ENCODE peak calls at places on chromosomes 7 and 10, in four cellular contexts. One of them, this sample, is unnamed.
A peak's percentile ranks its signal among the peaks of the same experiment; 100 is the strongest.

GRCh38 chr10:100307716-100308115 is 21.2 kb upstream of the BLOC1S2 start:
- DNase-seq in nucleus accumbens: no peak
- DNase-seq in activated naive CD8-positive, alpha-beta T cell treated with anti-CD3 and anti-CD28 coated beads, Interleukin-2, amount 50 U/mL, for 24 hours: no peak
- DNase-seq in colonic mucosa: no peak
- DNase-seq in this sample: no peak

GRCh38 chr7:12570529-12571461 is at the start of gene SCIN:
- DNase-seq in colonic mucosa: peak; percentile 85
- DNase-seq in nucleus accumbens: peak; percentile 56
- DNase-seq in activated naive CD8-positive, alpha-beta T cell treated with anti-CD3 and anti-CD28 coated beads, Interleukin-2, amount 50 U/mL, for 24 hours: peak; percentile 17
- DNase-seq in this sample: peak; percentile 50

GRCh38 chr10:90856964-90857634 is 740 bp downstream of the HTR7 start:
- DNase-seq in colonic mucosa: no peak
- DNase-seq in nucleus accumbens: no peak
- DNase-seq in activated naive CD8-positive, alpha-beta T cell treated with anti-CD3 and anti-CD28 coated beads, Interleukin-2, amount 50 U/mL, for 24 hours: peak; percentile 5
- DNase-seq in this sample: no peak

GRCh38 chr7:12244129-12244528 is 33.0 kb downstream of the TMEM106B start:
- DNase-seq in activated naive CD8-positive, alpha-beta T cell treated with anti-CD3 and anti-CD28 coated beads, Interleukin-2, amount 50 U/mL, for 24 hours: no peak
- DNase-seq in nucleus accumbens: no peak
- DNase-seq in colonic mucosa: peak; percentile 25
- DNase-seq in this sample: peak; percentile 22

GRCh38 chr10:72375585-72375984 is 20.9 kb upstream of the DNAJB12 start:
- DNase-seq in nucleus accumbens: peak; percentile 47
- DNase-seq in activated naive CD8-positive, alpha-beta T cell treated with anti-CD3 and anti-CD28 coated beads, Interleukin-2, amount 50 U/mL, for 24 hours: no peak
- DNase-seq in colonic mucosa: no peak
- DNase-seq in this sample: no peak

GRCh38 chr7:2116903-2117680 is 115.7 kb downstream of the MAD1L1 start:
- DNase-seq in activated naive CD8-positive, alpha-beta T cell treated with anti-CD3 and anti-CD28 coated beads, Interleukin-2, amount 50 U/mL, for 24 hours: no peak
- DNase-seq in colonic mucosa: no peak
- DNase-seq in nucleus accumbens: peak; percentile 61
- DNase-seq in this sample: no peak

GRCh38 chr10:79286318-79286951 is 60.8 kb upstream of the PPIF start:
- DNase-seq in nucleus accumbens: peak; percentile 64
- DNase-seq in colonic mucosa: peak; percentile 70
- DNase-seq in activated naive CD8-positive, alpha-beta T cell treated with anti-CD3 and anti-CD28 coated beads, Interleukin-2, amount 50 U/mL, for 24 hours: peak; percentile 80
- DNase-seq in this sample: peak; percentile 87

GRCh38 chr10:75100764-75101291 is 10.6 kb upstream of the SAMD8 start:
- DNase-seq in colonic mucosa: no peak
- DNase-seq in activated naive CD8-positive, alpha-beta T cell treated with anti-CD3 and anti-CD28 coated beads, Interleukin-2, amount 50 U/mL, for 24 hours: no peak
- DNase-seq in nucleus accumbens: no peak
- DNase-seq in this sample: no peak

GRCh38 chr7:109639561-109639960 is 1069.9 kb downstream of the DNAJB9 start:
- DNase-seq in nucleus accumbens: no peak
- DNase-seq in colonic mucosa: no peak
- DNase-seq in activated naive CD8-positive, alpha-beta T cell treated with anti-CD3 and anti-CD28 coated beads, Interleukin-2, amount 50 U/mL, for 24 hours: no peak
- DNase-seq in this sample: no peak

GRCh38 chr10:35896011-35896410 is 253.9 kb upstream of the FZD8 start:
- DNase-seq in activated naive CD8-positive, alpha-beta T cell treated with anti-CD3 and anti-CD28 coated beads, Interleukin-2, amount 50 U/mL, for 24 hours: no peak
- DNase-seq in nucleus accumbens: no peak
- DNase-seq in colonic mucosa: no peak
- DNase-seq in this sample: no peak

GRCh38 chr10:30491204-30491603 is 57.2 kb downstream of the MAP3K8 start:
- DNase-seq in nucleus accumbens: no peak
- DNase-seq in colonic mucosa: no peak
- DNase-seq in activated naive CD8-positive, alpha-beta T cell treated with anti-CD3 and anti-CD28 coated beads, Interleukin-2, amount 50 U/mL, for 24 hours: no peak
- DNase-seq in this sample: no peak

GRCh38 chr7:120981117-120981516 is 7.4 kb upstream of the CPED1 start:
- DNase-seq in colonic mucosa: no peak
- DNase-seq in nucleus accumbens: no peak
- DNase-seq in activated naive CD8-positive, alpha-beta T cell treated with anti-CD3 and anti-CD28 coated beads, Interleukin-2, amount 50 U/mL, for 24 hours: no peak
- DNase-seq in this sample: no peak

GRCh38 chr10:70652761-70653657 is 19.3 kb upstream of the ADAMTS14 start:
- DNase-seq in colonic mucosa: no peak
- DNase-seq in activated naive CD8-positive, alpha-beta T cell treated with anti-CD3 and anti-CD28 coated beads, Interleukin-2, amount 50 U/mL, for 24 hours: no peak
- DNase-seq in nucleus accumbens: no peak
- DNase-seq in this sample: peak; percentile 22

GRCh38 chr10:93413252-93413689 is 68.9 kb downstream of the MYOF start:
- DNase-seq in nucleus accumbens: no peak
- DNase-seq in colonic mucosa: no peak
- DNase-seq in activated naive CD8-positive, alpha-beta T cell treated with anti-CD3 and anti-CD28 coated beads, Interleukin-2, amount 50 U/mL, for 24 hours: peak; percentile 8
- DNase-seq in this sample: peak; percentile 35

GRCh38 chr10:124349231-124349992 is 69.3 kb downstream of the OAT start:
- DNase-seq in activated naive CD8-positive, alpha-beta T cell treated with anti-CD3 and anti-CD28 coated beads, Interleukin-2, amount 50 U/mL, for 24 hours: no peak
- DNase-seq in colonic mucosa: no peak
- DNase-seq in nucleus accumbens: no peak
- DNase-seq in this sample: no peak